ENCODE peak calls at places on chromosome 10, in seven cellular contexts. J is mucosa of descending colon, C is A549, Y is lower lobe of right lung, R is cardiac muscle cell, F is SJCRH30, K is ovary. S is an unnamed sample. For H3K4me1, the result is how much of the 10 kb centered on the place peaks cover.

GRCh38 chr10:133141144-133141962 is 18.7 kb upstream of the KNDC1 start:
- DNase-seq in J (no peak), C (no peak), Y (peak), R (no peak), F (no peak), K (peak), S (no peak)

GRCh38 chr10:73413108-73413527 is 740 bp downstream of the ANXA7 start:
- DNase-seq in J (no peak), C (peak), Y (no peak), R (no peak), F (peak), K (no peak), S (no peak)

GRCh38 chr10:78597791-78598555 is 470.8 kb upstream of the ZMIZ1 start:
- DNase-seq in J (no peak), C (no peak), Y (no peak), R (no peak), F (no peak), K (no peak), S (no peak)

GRCh38 chr10:88207121-88207546 is 343.7 kb downstream of the PTEN start:
- DNase-seq in J (no peak), C (no peak), Y (no peak), R (no peak), F (no peak), K (no peak), S (no peak)

GRCh38 chr10:110016037-110016436 is 8.3 kb downstream of the ADD3 start:
- DNase-seq in J (no peak), C (peak), Y (no peak), R (no peak), F (no peak), K (no peak), S (peak)

GRCh38 chr10:44828515-44829142 is 82.5 kb upstream of the TMEM72 start:
- DNase-seq in J (no peak), C (no peak), Y (no peak), R (peak), F (peak), K (peak), S (no peak)

GRCh38 chr10:75401569-75402485 is at the start of gene ZNF503:
- DNase-seq in J (peak), C (peak), Y (peak), R (peak), F (peak), K (peak), S (peak)

GRCh38 chr10:120456143-120456625 is 843 bp upstream of the PLPP4 start:
- DNase-seq in J (no peak), C (no peak), Y (no peak), R (no peak), F (no peak), K (no peak), S (no peak)

GRCh38 chr10:86785021-86785420 is 28.6 kb downstream of the BMPR1A start:
- DNase-seq in J (no peak), C (no peak), Y (no peak), R (no peak), F (no peak), K (no peak), S (no peak)

GRCh38 chr10:77445562-77445961 is 192.0 kb downstream of the KCNMA1 start:
- DNase-seq in J (no peak), C (no peak), Y (no peak), R (no peak), F (no peak), K (no peak), S (no peak)

GRCh38 chr10:102449321-102450123 is 1.8 kb downstream of the C10orf95 start:
- DNase-seq in J (peak), C (peak), Y (peak), R (peak), F (peak), K (peak), S (peak)

GRCh38 chr10:88553116-88553752 is 29.9 kb downstream of the RNLS start:
- DNase-seq in J (no peak), C (peak), Y (no peak), R (peak), F (peak), K (peak), S (peak)

GRCh38 chr10:63711866-63712716 is 190.9 kb downstream of the REEP3 start:
- DNase-seq in J (peak), C (peak), Y (peak), R (peak), F (peak), K (peak), S (peak)

GRCh38 chr10:6123467-6124042 is 34.7 kb downstream of the RBM17 start:
- DNase-seq in J (no peak), C (no peak), Y (no peak), R (no peak), F (no peak), K (no peak), S (no peak)

GRCh38 chr10:117241541-117242462 is 888 bp downstream of the SLC18A2 start:
- DNase-seq in J (no peak), C (no peak), Y (no peak), R (peak), F (no peak), K (no peak), S (no peak)

GRCh38 chr10:61682323-61682722 is 19.6 kb downstream of the CABCOCO1 start:
- DNase-seq in J (no peak), C (peak), Y (no peak), R (no peak), F (no peak), K (no peak), S (no peak)

GRCh38 chr10:21260793-21261149 is 264.7 kb downstream of the SKIDA1 start:
- DNase-seq in J (no peak), C (no peak), Y (no peak), R (peak), F (no peak), K (no peak), S (no peak)

GRCh38 chr10:49237985-49238384 is 49.8 kb upstream of the TMEM273 start:
- DNase-seq in J (no peak), C (peak), Y (no peak), R (no peak), F (no peak), K (no peak), S (no peak)

GRCh38 chr10:46523881-46524470 is 32.5 kb downstream of the GPRIN2 start:
- DNase-seq in J (no peak), C (peak), Y (peak), R (peak), F (no peak), K (peak), S (no peak)

GRCh38 chr10:55820478-55820877 is 540.6 kb downstream of the ZWINT start:
- DNase-seq in J (no peak), C (no peak), Y (no peak), R (no peak), F (no peak), K (no peak), S (no peak)

GRCh38 chr10:33143160-33143728 is 185.2 kb upstream of the ITGB1 start:
- DNase-seq in J (no peak), C (no peak), Y (no peak), R (peak), F (no peak), K (no peak), S (peak)

GRCh38 chr10:13928362-13928921 is 341.7 kb downstream of the PRPF18 start:
- DNase-seq in J (no peak), C (no peak), Y (no peak), R (no peak), F (no peak), K (no peak), S (no peak)

GRCh38 chr10:132713421-132714095 is 72.4 kb downstream of the NKX6-2 start:
- DNase-seq in J (peak), C (no peak), Y (peak), R (no peak), F (no peak), K (no peak), S (no peak)

GRCh38 chr10:55550241-55550640 is 749.2 kb upstream of the PCDH15 start:
- DNase-seq in J (no peak), C (no peak), Y (no peak), R (peak), F (no peak), K (no peak), S (no peak)

GRCh38 chr10:33808475-33808874 is 474.0 kb upstream of the NRP1 start:
- DNase-seq in J (no peak), C (no peak), Y (no peak), R (no peak), F (no peak), K (no peak), S (no peak)

GRCh38 chr10:3538291-3538849 is 246.6 kb downstream of the KLF6 start:
- DNase-seq in J (no peak), C (peak), Y (no peak), R (no peak), F (no peak), K (no peak), S (no peak)

GRCh38 chr10:103828107-103828506 is 27.3 kb downstream of the SH3PXD2A start:
- DNase-seq in J (no peak), C (no peak), Y (no peak), R (no peak), F (no peak), K (no peak), S (no peak)

GRCh38 chr10:124701881-124702656 is 42.1 kb downstream of the FAM53B start:
- DNase-seq in J (peak), C (no peak), Y (no peak), R (peak), F (no peak), K (peak), S (no peak)
- H3K4me1 ChIP-seq in J (under half), C (under half), Y (half or more), R (under half), F (under half), K (half or more), S (under half)

DNA sequence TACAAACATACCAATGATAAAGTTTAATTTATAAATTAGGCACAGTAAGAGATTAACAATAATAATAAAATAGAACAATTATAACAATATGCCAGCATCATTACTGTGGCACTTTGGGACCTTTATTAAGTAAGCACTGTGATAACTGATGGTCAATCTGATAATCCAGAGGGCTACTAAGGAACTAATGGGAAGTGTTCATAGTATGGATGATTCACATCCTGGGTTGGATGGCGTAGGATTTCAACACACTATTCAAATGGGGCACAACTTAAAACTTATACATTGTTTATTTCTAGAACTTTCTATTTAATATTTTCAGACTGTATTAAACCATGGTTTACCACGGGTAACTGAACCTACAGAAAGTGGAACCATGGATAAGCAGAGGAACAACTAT is 90.8 kb downstream of the KIF20B start:
- DNase-seq in J (no peak), C (no peak), Y (no peak), R (peak), F (no peak), K (no peak), S (no peak)
- H3K4me3 ChIP-seq in J (no peak), C (no peak), Y (no peak), R (no peak), F (no peak), K (no peak), S (no peak)

GRCh38 chr10:131568866-131569265 is 257.3 kb upstream of the TCERG1L start:
- DNase-seq in J (no peak), C (no peak), Y (no peak), R (no peak), F (no peak), K (no peak), S (no peak)
- H3K4me1 ChIP-seq in J (under half), C (under half), Y (under half), R (under half), F (under half), K (under half), S (under half)

GRCh38 chr10:98030093-98030821 is at the start of gene CRTAC1:
- DNase-seq in J (no peak), C (peak), Y (peak), R (peak), F (no peak), K (peak), S (peak)

GRCh38 chr10:98030991-98031431 is 590 bp upstream of the CRTAC1 start:
- DNase-seq in J (no peak), C (no peak), Y (no peak), R (no peak), F (no peak), K (no peak), S (no peak)

GRCh38 chr10:98029149-98030092 is 1.0 kb downstream of the CRTAC1 start:
- DNase-seq in J (no peak), C (no peak), Y (no peak), R (no peak), F (no peak), K (no peak), S (no peak)

GRCh38 chr10:98033515-98033914 is 3.1 kb upstream of the CRTAC1 start:
- DNase-seq in J (no peak), C (no peak), Y (no peak), R (no peak), F (no peak), K (no peak), S (no peak)

GRCh38 chr10:98031440-98031839 is 1.0 kb upstream of the CRTAC1 start:
- DNase-seq in J (no peak), C (no peak), Y (no peak), R (no peak), F (no peak), K (no peak), S (no peak)
- H3K4me3 ChIP-seq in J (no peak), C (no peak), Y (no peak), R (peak), F (no peak), K (no peak), S (no peak)

GRCh38 chr10:125144209-125144608 is 16.2 kb downstream of the CTBP2 start:
- DNase-seq in J (no peak), C (no peak), Y (no peak), R (no peak), F (no peak), K (no peak), S (no peak)

GRCh38 chr10:125145636-125146035 is 14.7 kb downstream of the CTBP2 start:
- DNase-seq in J (no peak), C (no peak), Y (no peak), R (no peak), F (no peak), K (no peak), S (no peak)

GRCh38 chr10:125146791-125147604 is 13.4 kb downstream of the CTBP2 start:
- DNase-seq in J (no peak), C (peak), Y (no peak), R (no peak), F (no peak), K (no peak), S (no peak)

GRCh38 chr10:125142946-125143345 is 17.4 kb downstream of the CTBP2 start:
- DNase-seq in J (no peak), C (no peak), Y (no peak), R (no peak), F (no peak), K (no peak), S (no peak)

GRCh38 chr10:125144693-125145623 is 15.4 kb downstream of the CTBP2 start:
- DNase-seq in J (peak), C (peak), Y (peak), R (peak), F (peak), K (no peak), S (peak)
- H3K4me1 ChIP-seq in J (under half), C (half or more), Y (half or more), R (under half), F (under half), K (under half), S (under half)

S was measured in A673.